ENCODE peak calls at places on chromosomes 7 and 10, in nine cellular contexts. H is fibroblast of mammary gland, T is psoas muscle, F is lung, W is astrocyte, N is heart right ventricle, D is choroid plexus epithelial cell, I is tibial artery, Q is heart left ventricle. O is an unnamed sample.

GRCh38 chr7:1592299-1592842 is 22.5 kb upstream of the PSMG3 start:
- DNase-seq in Q (no peak), I (no peak), F (no peak), T (no peak), D (no peak), N (no peak), H (no peak), W (no peak), O (no peak)

GRCh38 chr7:78473902-78474301 is 675.3 kb downstream of the PHTF2 start:
- DNase-seq in T (no peak), D (no peak), F (no peak), N (no peak), I (no peak), Q (no peak), H (no peak), W (no peak), O (no peak)

GRCh38 chr10:76086571-76087260 is 655.3 kb downstream of the LRMDA start:
- DNase-seq in Q (no peak), N (peak), D (peak), T (peak), W (peak), F (peak), I (peak), H (peak), O (peak)

GRCh38 chr10:21494221-21495001 is 31.1 kb downstream of the SKIDA1 start:
- DNase-seq in T (peak), W (no peak), F (no peak), N (no peak), I (peak), H (no peak), Q (peak), D (peak), O (no peak)

GRCh38 chr10:100364735-100365391 is 17.8 kb downstream of the SCD start:
- DNase-seq in W (peak), F (peak), N (peak), Q (peak), T (peak), D (peak), I (peak), H (peak), O (peak)

GRCh38 chr7:103131225-103131624 is 17.7 kb downstream of the NAPEPLD start:
- DNase-seq in D (no peak), H (no peak), T (no peak), I (no peak), N (no peak), Q (no peak), F (no peak), W (no peak), O (peak)

GRCh38 chr10:24415455-24416169 is 206.7 kb downstream of the KIAA1217 start:
- DNase-seq in T (peak), I (peak), N (peak), H (peak), D (peak), Q (peak), F (peak), W (peak), O (peak)

GRCh38 chr10:87760195-87760905 is 57.7 kb downstream of the ATAD1 start:
- DNase-seq in T (no peak), D (peak), F (no peak), N (no peak), I (no peak), H (no peak), W (no peak), Q (no peak), O (no peak)

GRCh38 chr10:75231672-75232581 is 3.8 kb downstream of the COMTD1 start:
- DNase-seq in T (no peak), N (no peak), I (no peak), W (no peak), H (no peak), D (no peak), F (no peak), Q (no peak), O (no peak)

GRCh38 chr10:96390460-96390864 is 31.7 kb upstream of the OPALIN start:
- DNase-seq in D (no peak), W (no peak), H (no peak), T (peak), N (peak), F (no peak), I (peak), Q (peak), O (no peak)

GRCh38 chr7:80257751-80258150 is 123.1 kb downstream of the GNAI1 start:
- DNase-seq in H (no peak), D (no peak), F (no peak), I (no peak), T (no peak), W (no peak), N (no peak), Q (no peak), O (no peak)

GRCh38 chr10:26508016-26508415 is 69.9 kb downstream of the APBB1IP start:
- DNase-seq in T (no peak), D (no peak), I (no peak), F (no peak), Q (no peak), N (no peak), W (no peak), H (peak), O (no peak)
- TF ChIP-seq CTCF in T (no peak), D (no peak), I (no peak), F (no peak), Q (no peak), N (no peak), W (no peak), H (no peak), O (no peak)

GRCh38 chr7:112790651-112790973 is 419 bp upstream of the TMEM168 start:
- DNase-seq in W (no peak), Q (no peak), T (no peak), F (no peak), D (peak), I (no peak), N (no peak), H (no peak), O (peak)

GRCh38 chr7:112789824-112790650 is at the start of gene TMEM168:
- DNase-seq in D (peak), N (peak), W (peak), T (peak), F (peak), Q (peak), I (peak), H (peak), O (peak)

GRCh38 chr7:112789453-112789823 is 755 bp downstream of the TMEM168 start:
- DNase-seq in F (no peak), W (no peak), H (no peak), T (no peak), Q (no peak), I (no peak), D (no peak), N (no peak), O (no peak)

GRCh38 chr7:112792431-112792830 is 2.2 kb upstream of the TMEM168 start:
- DNase-seq in D (no peak), I (no peak), F (no peak), H (no peak), Q (no peak), N (no peak), T (no peak), W (no peak), O (no peak)

DNA sequence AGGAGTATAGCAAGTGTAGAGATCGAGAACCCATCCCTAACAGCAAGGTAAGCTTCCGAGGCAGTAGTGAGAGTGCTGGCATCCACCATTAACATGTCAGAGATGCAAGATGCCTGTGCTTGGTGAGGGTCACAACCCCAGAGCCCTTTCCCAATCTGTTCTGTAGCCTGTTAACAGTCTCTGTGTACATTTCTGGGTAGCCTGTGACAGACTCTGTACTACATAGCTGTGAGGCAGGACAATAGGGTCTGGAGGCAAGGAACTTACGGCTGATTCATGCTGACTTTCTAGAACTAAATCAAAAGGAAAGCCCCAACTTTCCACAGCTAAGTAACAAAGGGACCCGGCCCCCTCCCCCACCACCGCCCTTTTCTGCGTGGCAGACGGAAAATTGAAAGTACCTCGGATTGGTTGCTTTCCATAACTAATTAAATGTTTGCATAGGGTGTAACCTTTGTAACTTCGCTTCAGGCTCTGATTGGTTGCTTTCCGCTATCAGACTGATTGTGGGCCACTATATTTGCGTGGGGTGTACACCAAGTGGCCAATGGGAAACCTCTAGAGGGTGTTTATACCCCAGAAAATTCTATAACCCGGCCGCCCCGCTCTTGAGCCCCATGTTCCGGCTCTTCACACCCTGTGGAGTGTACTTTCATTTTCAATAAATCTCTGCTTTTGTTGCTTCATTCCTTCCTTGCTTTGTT is 1.4 kb upstream of the TMEM168 start:
- DNase-seq in W (no peak), T (no peak), H (no peak), Q (no peak), N (no peak), F (no peak), I (no peak), D (no peak), O (no peak)
- H3K4me3 ChIP-seq in W (no peak), T (no peak), H (no peak), Q (no peak), N (no peak), F (no peak), I (no peak), D (no peak), O (no peak)

GRCh38 chr10:124830445-124830844 is 28.8 kb downstream of the ABRAXAS2 start:
- DNase-seq in H (no peak), I (no peak), T (no peak), N (no peak), W (no peak), F (no peak), Q (no peak), D (no peak), O (no peak)

GRCh38 chr10:124829447-124830115 is 28.0 kb downstream of the ABRAXAS2 start:
- DNase-seq in T (no peak), N (no peak), I (no peak), F (no peak), Q (no peak), D (no peak), W (no peak), H (no peak), O (no peak)

GRCh38 chr10:124825702-124826101 is 24.1 kb downstream of the ABRAXAS2 start:
- DNase-seq in H (no peak), D (no peak), W (no peak), Q (no peak), N (no peak), F (no peak), I (no peak), T (no peak), O (no peak)

GRCh38 chr10:124824507-124824906 is 22.9 kb downstream of the ABRAXAS2 start:
- DNase-seq in I (no peak), T (no peak), F (no peak), W (no peak), Q (no peak), N (no peak), D (no peak), H (no peak), O (peak)

GRCh38 chr10:124827474-124827873 is 25.9 kb downstream of the ABRAXAS2 start:
- DNase-seq in T (no peak), H (peak), W (no peak), I (no peak), Q (no peak), F (no peak), N (no peak), D (peak), O (peak)
- TF ChIP-seq CTCF in T (peak), H (peak), W (peak), I (peak), Q (peak), F (no peak), N (peak), D (no peak), O (peak)

DNA sequence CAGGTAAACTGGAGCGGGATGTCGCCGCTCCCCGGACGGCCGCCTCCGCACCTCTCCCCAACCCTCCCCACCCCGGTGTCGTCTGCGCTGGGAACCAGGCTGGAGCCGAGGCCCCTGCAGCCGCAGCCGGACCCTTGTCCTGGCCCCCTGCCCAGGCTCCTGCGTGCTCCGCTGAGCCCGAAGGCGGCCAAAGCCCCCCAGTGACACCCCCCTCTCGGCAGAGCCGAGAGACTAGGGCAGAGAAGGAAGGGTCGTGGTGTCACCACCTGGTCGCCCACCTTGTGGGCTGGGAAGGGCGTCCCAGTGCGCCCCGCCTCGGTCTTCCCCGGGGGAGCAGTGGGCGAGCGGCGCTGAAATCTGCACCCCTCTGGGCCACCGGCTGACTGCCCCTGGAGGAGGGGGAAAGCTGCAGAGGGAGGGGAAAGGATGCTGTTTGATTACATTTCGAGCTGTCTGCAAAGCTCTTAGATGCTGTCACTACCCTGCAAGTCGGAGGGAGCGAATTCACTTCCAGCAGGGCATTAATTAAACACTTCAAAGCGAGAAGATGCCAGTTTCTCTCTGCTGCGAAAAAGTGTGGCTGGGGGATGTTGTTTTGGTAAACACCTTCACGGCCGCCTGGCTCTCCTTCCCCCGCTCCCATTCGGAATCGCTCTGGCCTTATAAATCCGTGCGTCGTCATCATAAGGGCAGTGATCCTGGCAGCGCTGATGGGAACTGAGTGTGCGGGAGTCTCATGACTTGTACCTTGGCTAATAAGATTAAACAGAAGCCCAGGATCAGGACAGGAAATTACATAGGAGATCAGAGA is 622 bp downstream of the DYNC1I1 start:
- DNase-seq in T (peak), N (peak), I (peak), H (peak), D (peak), Q (peak), F (no peak), W (peak), O (peak)
- H3K4me3 ChIP-seq in T (peak), N (peak), I (peak), H (peak), D (peak), Q (peak), F (peak), W (peak), O (peak)

DNA sequence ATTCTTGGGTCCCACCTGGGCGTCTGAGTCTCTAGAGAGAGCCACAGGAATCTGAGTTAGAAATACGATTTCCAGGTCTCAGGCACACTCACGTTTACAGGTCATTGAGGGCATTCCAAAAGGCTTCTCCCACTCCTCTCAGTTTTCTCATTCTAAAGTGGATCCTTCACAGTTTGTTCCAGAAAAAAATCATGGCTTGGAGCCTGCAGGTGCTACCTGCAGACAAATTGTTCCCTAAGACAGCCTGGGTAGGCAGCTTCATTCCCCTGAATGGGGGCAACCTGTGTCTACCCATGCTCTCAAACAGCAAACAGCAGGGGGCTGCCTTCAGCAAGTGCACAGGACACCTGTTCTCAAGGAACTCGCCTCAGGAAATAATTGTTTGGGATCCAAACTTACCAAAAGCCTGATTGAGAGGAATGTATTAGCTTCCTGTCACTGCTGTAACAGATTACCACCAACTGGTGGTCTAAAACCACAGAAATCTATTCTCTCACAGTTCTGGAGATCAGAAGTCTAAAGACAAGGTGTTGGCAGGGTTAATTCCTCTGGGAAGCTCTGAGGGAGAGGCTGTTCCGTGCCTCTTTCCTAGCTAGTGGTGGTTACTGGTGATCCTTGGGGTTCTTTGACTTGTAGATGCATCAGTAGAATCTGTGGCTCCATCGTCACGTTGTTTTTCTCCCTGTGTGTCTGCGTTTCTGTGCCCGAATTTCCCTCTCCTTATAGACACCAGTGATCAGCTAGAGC is 117.2 kb downstream of the RAB11FIP2 start:
- DNase-seq in I (no peak), D (no peak), N (no peak), W (no peak), H (no peak), Q (no peak), F (no peak), T (no peak), O (no peak)
- TF ChIP-seq CTCF in I (no peak), D (no peak), N (no peak), W (no peak), H (no peak), Q (no peak), F (no peak), T (no peak), O (no peak)

GRCh38 chr10:89281606-89282395 is 20.0 kb upstream of the IFIT2 start:
- DNase-seq in N (no peak), I (no peak), W (no peak), T (no peak), Q (no peak), F (no peak), H (peak), D (peak), O (no peak)

GRCh38 chr10:89280501-89280900 is 21.3 kb upstream of the IFIT2 start:
- DNase-seq in D (no peak), T (no peak), W (no peak), Q (no peak), I (no peak), N (no peak), H (peak), F (no peak), O (no peak)

GRCh38 chr10:89283174-89283987 is 18.5 kb upstream of the IFIT2 start:
- DNase-seq in F (no peak), W (peak), Q (no peak), I (no peak), N (no peak), H (peak), D (peak), T (no peak), O (no peak)

GRCh38 chr10:89279449-89279869 is 22.4 kb upstream of the IFIT2 start:
- DNase-seq in T (no peak), W (peak), N (peak), I (no peak), H (peak), D (peak), F (no peak), Q (no peak), O (peak)

GRCh38 chr10:89283988-89284475 is 17.8 kb upstream of the IFIT2 start:
- DNase-seq in H (peak), D (peak), T (peak), I (peak), W (peak), N (peak), F (peak), Q (peak), O (peak)
- H3K4me3 ChIP-seq in H (peak), D (no peak), T (no peak), I (peak), W (peak), N (peak), F (no peak), Q (peak), O (no peak)

GRCh38 chr10:123157210-123157609 is 3.0 kb downstream of the BUB3 start:
- DNase-seq in N (no peak), W (peak), Q (no peak), T (no peak), D (peak), F (no peak), I (no peak), H (peak), O (peak)

GRCh38 chr10:123153486-123154091 is 613 bp upstream of the BUB3 start:
- DNase-seq in I (no peak), W (no peak), Q (no peak), T (no peak), N (no peak), H (no peak), D (no peak), F (no peak), O (no peak)

GRCh38 chr10:123156091-123156490 is 1.9 kb downstream of the BUB3 start:
- DNase-seq in Q (no peak), F (no peak), W (peak), I (no peak), H (peak), N (no peak), T (no peak), D (peak), O (peak)

GRCh38 chr10:123154943-123155505 is 822 bp downstream of the BUB3 start:
- DNase-seq in Q (no peak), D (peak), H (peak), W (peak), I (no peak), N (no peak), F (no peak), T (no peak), O (peak)

DNA sequence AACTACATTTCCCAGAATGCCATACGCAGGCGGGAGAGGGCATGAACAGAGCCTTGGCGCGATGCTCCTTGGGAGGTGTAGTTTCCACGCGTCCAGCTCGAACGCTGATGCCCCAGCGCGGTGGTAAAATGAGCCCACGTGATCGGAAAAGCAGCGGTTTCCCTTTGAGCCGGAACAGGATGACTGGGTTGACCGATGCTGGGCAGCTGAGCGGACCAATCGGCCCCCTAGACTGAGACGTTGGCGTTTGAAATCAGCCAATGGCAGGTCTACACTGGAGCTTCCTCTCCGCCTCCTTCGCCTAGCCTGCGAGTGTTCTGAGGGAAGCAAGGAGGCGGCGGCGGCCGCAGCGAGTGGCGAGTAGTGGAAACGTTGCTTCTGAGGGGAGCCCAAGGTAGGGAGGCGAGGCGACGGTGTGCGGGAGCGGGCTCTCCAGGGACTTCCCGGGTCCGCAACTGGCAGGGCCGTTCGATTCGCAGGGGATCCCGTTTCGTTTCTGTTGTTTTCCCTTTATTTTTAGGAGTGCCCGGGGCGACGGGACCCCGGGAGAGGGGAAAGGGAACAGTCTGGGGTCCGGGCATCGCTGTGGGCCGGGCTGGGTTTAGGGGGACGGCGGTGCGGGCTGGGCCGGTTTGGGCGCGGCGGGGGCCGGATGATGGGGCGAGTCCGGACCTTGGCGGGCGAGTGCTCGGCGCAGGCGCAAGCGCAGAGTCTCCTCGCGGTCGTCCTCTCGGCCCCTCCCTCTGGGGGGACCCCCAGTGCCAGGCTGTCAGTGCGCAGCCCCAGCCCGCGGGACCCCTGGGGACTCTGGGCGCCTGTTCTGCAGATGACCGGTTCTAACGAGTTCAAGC is at the start of gene BUB3:
- DNase-seq in F (peak), T (peak), I (peak), W (peak), H (peak), D (peak), Q (peak), N (peak), O (peak)
- TF ChIP-seq CTCF in F (no peak), T (peak), I (peak), W (no peak), H (no peak), D (peak), Q (peak), N (no peak), O (peak)

O was measured in epithelial cell of esophagus.